ENCODE peak calls at places on chromosomes 4 and X, in six cellular contexts. U, R, T, X, J and D are unnamed samples.

GRCh38 chrX:46354481-46354880 is 190.7 kb downstream of the ZNF674 start:
- DNase-seq in T (no peak), U (no peak), J (no peak), R (no peak), X (no peak), D (no peak)

GRCh38 chrX:140040397-140040796 is 75.1 kb upstream of the CXorf66 start:
- DNase-seq in J (no peak), X (no peak), T (no peak), U (no peak), R (no peak), D (no peak)

GRCh38 chrX:102846544-102847236 is 90.4 kb upstream of the RAB40AL start:
- DNase-seq in J (no peak), X (no peak), R (no peak), U (no peak), T (no peak), D (no peak)

GRCh38 chr4:26839534-26839951 is 21.1 kb upstream of the STIM2 start:
- DNase-seq in X (peak; percentile 40), R (no peak), J (no peak), T (no peak), U (no peak), D (no peak)

GRCh38 chr4:15043922-15044321 is 41.6 kb downstream of the CPEB2 start:
- DNase-seq in J (no peak), T (no peak), R (no peak), U (no peak), X (no peak), D (no peak)

GRCh38 chrX:20061869-20062254 is 54.8 kb downstream of the MAP7D2 start:
- DNase-seq in X (no peak), J (no peak), R (no peak), U (no peak), T (no peak), D (no peak)

GRCh38 chr4:46931981-46932380 is 22.9 kb upstream of the COX7B2 start:
- DNase-seq in U (peak; percentile 29), X (peak; percentile 32), T (no peak), R (no peak), J (no peak), D (peak; percentile 24)

GRCh38 chrX:10327651-10328050 is 170.9 kb downstream of the CLCN4 start:
- DNase-seq in J (no peak), X (no peak), R (no peak), T (no peak), U (no peak), D (no peak)

GRCh38 chrX:42530027-42530426 is 247.9 kb downstream of the PPP1R2C start:
- DNase-seq in R (peak; percentile 46), X (no peak), J (no peak), T (no peak), U (no peak), D (no peak)

GRCh38 chrX:38220024-38220935 is at the start of gene SRPX:
- DNase-seq in U (peak; percentile 53), J (no peak), X (peak; percentile 27), R (no peak), T (peak; percentile 59), D (no peak)

DNA sequence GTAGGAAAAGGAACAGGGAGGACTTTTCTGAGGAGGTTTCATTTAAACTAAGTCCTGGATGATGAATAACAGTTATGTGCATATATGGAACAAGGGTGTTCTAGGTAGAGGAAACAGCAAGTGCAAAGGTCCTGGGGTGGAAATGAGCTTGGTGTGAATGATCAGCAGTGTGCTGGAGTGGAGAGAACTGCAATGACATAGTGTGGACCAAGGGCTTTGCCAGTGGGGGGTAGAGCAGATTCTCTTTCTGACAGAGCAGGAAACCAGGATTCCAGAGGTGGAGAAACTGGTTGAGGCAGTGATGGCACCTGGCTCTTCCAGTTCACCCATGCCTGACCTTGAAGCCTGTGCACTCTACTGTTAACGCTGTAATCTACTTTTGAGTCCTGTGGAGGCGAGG is 1.7 kb downstream of the PPP1R3F start:
- DNase-seq in R (no peak), X (no peak), U (no peak), J (no peak), T (no peak), D (no peak)
- H3K4me3 ChIP-seq in R (no peak overlapping the region), X (no peak overlapping the region), U (no peak overlapping the region), J (no peak overlapping the region), T (peak overlapping the region; percentile 68), D (no peak overlapping the region)

GRCh38 chrX:154483325-154483724 is 3.1 kb downstream of the UBL4A start:
- DNase-seq in T (no peak), J (no peak), U (no peak), X (no peak), R (no peak), D (no peak)

GRCh38 chrX:154485150-154486051 is 1.0 kb downstream of the UBL4A start:
- DNase-seq in X (no peak), R (no peak), J (no peak), T (no peak), U (peak; percentile 16), D (no peak)

GRCh38 chrX:154482786-154483185 is 3.6 kb downstream of the UBL4A start:
- DNase-seq in R (no peak), U (no peak), X (no peak), T (no peak), J (no peak), D (no peak)

GRCh38 chrX:154486052-154486395 is 391 bp downstream of the UBL4A start:
- DNase-seq in J (no peak), R (no peak), U (peak; percentile 33), X (peak; percentile 31), T (peak; percentile 70), D (no peak)

GRCh38 chrX:154484255-154485149 is 1.9 kb downstream of the UBL4A start:
- DNase-seq in J (no peak), U (peak; percentile 33), T (peak; percentile 23), X (no peak), R (no peak), D (no peak)
- H3K4me3 ChIP-seq in J (no peak overlapping the region), U (no peak overlapping the region), T (no peak overlapping the region), X (no peak overlapping the region), R (no peak overlapping the region), D (no peak overlapping the region)

GRCh38 chr4:40713798-40714197 is 36.0 kb upstream of the NSUN7 start:
- DNase-seq in R (no peak), X (no peak), J (no peak), U (no peak), T (no peak), D (no peak)

DNA sequence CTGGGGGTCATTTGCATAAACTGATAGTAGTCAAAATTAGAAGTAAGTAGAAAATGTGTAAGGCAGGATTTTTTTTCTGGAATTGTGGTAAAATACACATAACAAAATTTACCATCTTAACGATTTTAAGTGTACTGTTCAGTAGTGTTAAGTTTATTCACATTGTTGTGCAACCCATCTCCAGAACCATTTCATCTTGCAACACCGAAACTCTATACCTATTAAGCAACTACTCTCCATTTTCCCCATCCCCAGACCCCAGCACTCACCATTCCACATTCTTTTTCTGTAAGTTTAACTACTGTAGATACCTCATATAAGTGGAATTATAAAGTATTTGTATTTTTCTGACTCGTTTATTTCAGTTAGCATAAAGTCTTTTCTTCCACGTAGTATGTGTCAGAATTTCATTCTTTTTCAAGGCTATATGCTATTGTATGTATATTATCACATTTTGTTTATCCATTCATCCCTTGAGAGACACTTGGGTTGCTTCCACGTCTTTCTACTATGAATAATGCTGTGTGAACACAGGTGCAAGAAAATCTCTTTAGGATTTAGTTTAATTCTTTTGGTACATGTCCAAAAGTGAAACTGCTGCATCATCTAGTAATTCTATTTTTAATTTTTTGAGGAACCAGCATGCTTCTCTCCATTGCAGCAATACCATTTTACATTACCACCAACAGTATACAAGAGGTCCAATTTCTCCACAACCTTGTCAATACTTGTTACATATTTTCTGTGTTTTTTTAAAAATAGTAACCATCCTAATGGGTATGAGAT is 39.1 kb upstream of the NSUN7 start:
- DNase-seq in T (no peak), R (no peak), U (no peak), X (no peak), J (no peak), D (no peak)
- H3K4me3 ChIP-seq in T (peak overlapping the region; percentile 34), R (no peak overlapping the region), U (no peak overlapping the region), X (no peak overlapping the region), J (no peak overlapping the region), D (no peak overlapping the region)

GRCh38 chrX:66015152-66015827 is 24.6 kb downstream of the VSIG4 start:
- DNase-seq in X (peak; percentile 6), U (no peak), J (no peak), T (no peak), R (no peak), D (peak; percentile 63)

GRCh38 chrX:66014560-66014959 is 25.3 kb downstream of the VSIG4 start:
- DNase-seq in T (no peak), U (no peak), R (no peak), X (no peak), J (no peak), D (no peak)

GRCh38 chrX:66013195-66013816 is 26.6 kb downstream of the VSIG4 start:
- DNase-seq in U (no peak), R (no peak), J (no peak), X (no peak), T (no peak), D (no peak)

GRCh38 chrX:66012094-66012534 is 27.8 kb downstream of the VSIG4 start:
- DNase-seq in J (no peak), X (no peak), T (no peak), R (no peak), U (no peak), D (no peak)

GRCh38 chrX:66014084-66014483 is 25.8 kb downstream of the VSIG4 start:
- DNase-seq in U (no peak), T (no peak), X (no peak), R (no peak), J (no peak), D (no peak)
- H3K4me3 ChIP-seq in U (no peak overlapping the region), T (no peak overlapping the region), X (no peak overlapping the region), R (no peak overlapping the region), J (no peak overlapping the region), D (no peak overlapping the region)

DNA sequence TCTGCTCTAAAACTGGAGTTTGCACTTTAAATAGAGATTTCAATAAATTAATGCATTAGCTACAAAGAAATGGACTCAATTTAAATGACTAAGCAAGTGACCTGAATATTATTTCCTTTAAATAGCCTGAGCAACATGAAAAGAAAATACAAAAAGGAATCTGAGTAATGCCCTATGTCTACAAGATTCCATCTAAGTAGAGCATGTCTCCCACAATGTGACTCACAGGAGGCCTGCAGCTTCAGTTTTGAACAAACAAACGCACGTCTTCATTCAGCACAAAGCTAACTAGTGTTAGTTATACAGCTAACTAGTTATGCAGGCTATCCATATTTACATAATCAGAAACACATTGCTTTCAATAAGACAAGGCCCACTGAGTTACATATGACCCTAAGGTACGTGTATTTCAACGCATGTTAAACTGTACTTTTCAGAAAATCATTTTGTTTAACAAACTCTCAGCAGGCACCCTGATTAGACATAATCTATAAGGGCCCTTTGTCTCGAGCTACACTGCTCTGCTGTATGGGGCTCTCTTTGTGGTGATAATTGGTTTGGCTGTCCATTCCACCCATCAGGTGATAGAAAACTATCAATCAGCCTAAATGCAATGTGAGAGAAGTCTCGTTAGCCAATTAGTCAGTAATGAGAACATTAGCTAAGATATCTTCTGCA is 116.5 kb downstream of the MAML3 start:
- DNase-seq in R (peak; percentile 85), X (no peak), U (no peak), T (no peak), J (peak; percentile 76), D (no peak)
- H3K4me3 ChIP-seq in R (no peak overlapping the region), X (no peak overlapping the region), U (no peak overlapping the region), T (no peak overlapping the region), J (no peak overlapping the region), D (no peak overlapping the region)